ENCODE peak calls at places on chromosome 14, in five cellular contexts. Z is AG09319, P is WERI-Rb-1, C is psoas muscle, Q is ascending aorta. S is an unnamed sample.

GRCh38 chr14:44955528-44955927 is 6.2 kb downstream of the KLHL28 start:
- DNase-seq in Z (no peak), P (no peak), C (no peak), Q (no peak), S (no peak)

GRCh38 chr14:85554106-85554505 is 24.2 kb downstream of the FLRT2 start:
- DNase-seq in Z (no peak), P (no peak), C (no peak), Q (no peak), S (no peak)

GRCh38 chr14:71354801-71355200 is 447.5 kb downstream of the PCNX1 start:
- DNase-seq in Z (no peak), P (no peak), C (no peak), Q (no peak), S (no peak)

GRCh38 chr14:92490239-92490959 is 23.2 kb upstream of the RIN3 start:
- DNase-seq in Z (no peak), P (no peak), C (no peak), Q (no peak), S (no peak)

GRCh38 chr14:76104802-76105355 is 46.8 kb upstream of the GPATCH2L start:
- DNase-seq in Z (no peak), P (peak), C (no peak), Q (no peak), S (no peak)

GRCh38 chr14:91418387-91419043 is 895 bp upstream of the CCDC88C start:
- DNase-seq in Z (no peak), P (peak), C (peak), Q (no peak), S (peak)

GRCh38 chr14:92677087-92677668 is 71.2 kb downstream of the LGMN start:
- DNase-seq in Z (no peak), P (no peak), C (no peak), Q (no peak), S (no peak)

GRCh38 chr14:23061995-23062394 is 4.7 kb upstream of the CDH24 start:
- DNase-seq in Z (peak), P (no peak), C (peak), Q (no peak), S (no peak)

GRCh38 chr14:22848391-22849164 is 12.2 kb downstream of the MMP14 start:
- DNase-seq in Z (peak), P (no peak), C (peak), Q (no peak), S (peak)

GRCh38 chr14:30656190-30656632 is 34.1 kb downstream of the SCFD1 start:
- DNase-seq in Z (no peak), P (peak), C (no peak), Q (no peak), S (peak)

GRCh38 chr14:33776871-33777270 is 174.0 kb downstream of the EGLN3 start:
- DNase-seq in Z (no peak), P (no peak), C (no peak), Q (no peak), S (no peak)

GRCh38 chr14:54782803-54783659 is 119.6 kb downstream of the GCH1 start:
- DNase-seq in Z (no peak), P (peak), C (no peak), Q (no peak), S (peak)

GRCh38 chr14:100589760-100590469 is 2.7 kb upstream of the BEGAIN start:
- DNase-seq in Z (no peak), P (no peak), C (peak), Q (no peak), S (no peak)

GRCh38 chr14:66104486-66104885 is 381.7 kb upstream of the CCDC196 start:
- DNase-seq in Z (no peak), P (peak), C (no peak), Q (no peak), S (peak)

GRCh38 chr14:64952598-64953309 is 10.2 kb upstream of the GPX2 start:
- DNase-seq in Z (no peak), P (no peak), C (no peak), Q (no peak), S (no peak)

GRCh38 chr14:90783344-90783743 is 32.9 kb downstream of the TTC7B start:
- DNase-seq in Z (no peak), P (no peak), C (no peak), Q (no peak), S (no peak)

GRCh38 chr14:24260780-24261157 is 2.2 kb downstream of the TGM1 start:
- DNase-seq in Z (no peak), P (no peak), C (no peak), Q (no peak), S (no peak)

GRCh38 chr14:91398192-91398591 is 19.4 kb downstream of the CCDC88C start:
- DNase-seq in Z (no peak), P (no peak), C (no peak), Q (no peak), S (no peak)

GRCh38 chr14:23302290-23303225 is at the start of gene PPP1R3E:
- DNase-seq in Z (no peak), P (peak), C (peak), Q (peak), S (peak)

GRCh38 chr14:53214384-53214783 is 61.3 kb upstream of the DDHD1 start:
- DNase-seq in Z (no peak), P (no peak), C (no peak), Q (no peak), S (peak)

GRCh38 chr14:96806836-96807235 is 9.7 kb downstream of the VRK1 start:
- DNase-seq in Z (no peak), P (no peak), C (no peak), Q (no peak), S (no peak)

GRCh38 chr14:55579724-55580400 is at the start of gene KTN1:
- DNase-seq in Z (peak), P (peak), C (peak), Q (peak), S (peak)

GRCh38 chr14:71692496-71692895 is 239.7 kb upstream of the RGS6 start:
- DNase-seq in Z (no peak), P (no peak), C (no peak), Q (no peak), S (no peak)

GRCh38 chr14:93013368-93013719 is 90.4 kb downstream of the CHGA start:
- DNase-seq in Z (no peak), P (no peak), C (no peak), Q (no peak), S (no peak)

GRCh38 chr14:23068792-23069412 is 11.6 kb upstream of the CDH24 start:
- DNase-seq in Z (peak), P (peak), C (peak), Q (no peak), S (peak)

GRCh38 chr14:26281280-26281998 is 316.4 kb downstream of the NOVA1 start:
- DNase-seq in Z (peak), P (no peak), C (no peak), Q (no peak), S (no peak)

GRCh38 chr14:61930101-61930857 is 168.1 kb downstream of the SNAPC1 start:
- DNase-seq in Z (no peak), P (peak), C (no peak), Q (no peak), S (no peak)

GRCh38 chr14:74955229-74955999 is at the start of gene PGF:
- DNase-seq in Z (no peak), P (peak), C (peak), Q (no peak), S (peak)

GRCh38 chr14:36773558-36773957 is 111.9 kb downstream of the PAX9 start:
- DNase-seq in Z (no peak), P (no peak), C (no peak), Q (no peak), S (no peak)

GRCh38 chr14:39704581-39704980 is 272.3 kb upstream of the FBXO33 start:
- DNase-seq in Z (no peak), P (no peak), C (no peak), Q (no peak), S (no peak)

GRCh38 chr14:106845286-106846087 is 1319.1 kb downstream of the TMEM121 start:
- DNase-seq in Z (no peak), P (peak), C (no peak), Q (no peak), S (no peak)

GRCh38 chr14:79834856-79835255 is 376.4 kb downstream of the DIO2 start:
- DNase-seq in Z (no peak), P (no peak), C (no peak), Q (no peak), S (no peak)

GRCh38 chr14:33805593-33805992 is 145.3 kb downstream of the EGLN3 start:
- DNase-seq in Z (no peak), P (no peak), C (no peak), Q (no peak), S (no peak)

GRCh38 chr14:96255501-96256366 is at the start of gene BDKRB1:
- DNase-seq in Z (peak), P (no peak), C (no peak), Q (no peak), S (no peak)

GRCh38 chr14:24366664-24367505 is 1.1 kb upstream of the NFATC4 start:
- DNase-seq in Z (peak), P (peak), C (peak), Q (peak), S (peak)

GRCh38 chr14:105830171-105830570 is 303.8 kb downstream of the TMEM121 start:
- DNase-seq in Z (no peak), P (no peak), C (no peak), Q (no peak), S (no peak)

DNA sequence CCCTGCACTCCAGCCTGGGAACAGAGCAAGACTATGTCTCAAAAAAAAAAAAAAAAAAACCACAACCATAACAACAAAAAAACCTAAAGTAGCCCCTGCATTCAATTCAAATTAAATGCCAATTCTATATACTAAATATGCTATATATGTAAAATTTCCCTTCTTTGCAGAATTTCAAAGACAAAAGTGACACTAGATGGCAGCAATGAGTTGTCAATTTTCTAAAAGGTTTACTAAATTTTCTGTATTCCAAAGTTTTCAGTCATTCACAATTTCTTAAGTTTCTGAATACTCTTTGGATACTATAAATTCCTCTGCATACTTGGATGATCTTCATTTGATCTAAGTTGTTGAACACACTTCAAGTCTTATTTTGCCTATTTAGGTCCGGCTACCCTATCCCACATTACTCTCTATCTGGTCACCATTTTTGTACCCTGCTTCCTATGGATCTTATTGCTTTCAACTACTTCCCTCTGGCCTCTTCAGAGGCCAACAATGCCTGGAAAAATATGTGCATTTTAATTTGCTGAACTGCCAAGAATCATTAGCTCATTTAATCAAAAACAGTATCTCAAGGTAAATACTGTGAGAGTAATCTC is 27.9 kb downstream of the HNRNPC start:
- DNase-seq in Z (no peak), P (no peak), C (no peak), Q (no peak), S (no peak)
- TF ChIP-seq CTCF in Z (peak), P (no peak), C (peak), Q (peak), S (peak)

DNA sequence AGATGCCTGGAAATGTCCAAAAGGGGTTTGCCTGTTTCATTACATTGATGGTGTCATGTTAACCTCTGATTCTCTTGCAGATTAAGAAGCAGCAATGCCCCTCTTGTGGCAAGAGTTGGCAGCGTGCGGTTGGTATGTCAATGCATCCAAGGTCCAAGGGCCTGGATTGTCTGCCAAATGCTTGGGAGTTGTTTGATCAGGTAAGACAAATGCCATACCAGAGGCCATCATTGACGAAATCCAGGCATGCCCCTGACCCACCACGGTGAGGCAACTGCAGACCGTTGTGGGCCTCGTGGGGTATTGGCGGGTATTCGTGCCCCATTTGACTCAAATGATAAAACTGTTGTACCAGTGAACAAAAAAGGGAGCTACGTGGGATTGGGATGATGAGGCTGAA is 11.4 kb upstream of the RNASE12 start:
- DNase-seq in Z (no peak), P (no peak), C (no peak), Q (no peak), S (no peak)
- TF ChIP-seq CTCF in Z (no peak), P (no peak), C (no peak), Q (no peak), S (no peak)

GRCh38 chr14:69664190-69664742 is 52.9 kb downstream of the SUSD6 start:
- DNase-seq in Z (no peak), P (no peak), C (no peak), Q (no peak), S (no peak)
- TF ChIP-seq CTCF in Z (no peak), P (no peak), C (no peak), Q (no peak), S (no peak)

GRCh38 chr14:99351166-99352007 is 79.4 kb upstream of the BCL11B start:
- DNase-seq in Z (no peak), P (no peak), C (no peak), Q (no peak), S (no peak)
- TF ChIP-seq CTCF in Z (no peak), P (no peak), C (no peak), Q (no peak), S (no peak)

GRCh38 chr14:32458720-32459119 is 129.6 kb downstream of the AKAP6 start:
- DNase-seq in Z (no peak), P (no peak), C (no peak), Q (no peak), S (no peak)
- TF ChIP-seq CTCF in Z (no peak), P (no peak), C (no peak), Q (no peak), S (no peak)

DNA sequence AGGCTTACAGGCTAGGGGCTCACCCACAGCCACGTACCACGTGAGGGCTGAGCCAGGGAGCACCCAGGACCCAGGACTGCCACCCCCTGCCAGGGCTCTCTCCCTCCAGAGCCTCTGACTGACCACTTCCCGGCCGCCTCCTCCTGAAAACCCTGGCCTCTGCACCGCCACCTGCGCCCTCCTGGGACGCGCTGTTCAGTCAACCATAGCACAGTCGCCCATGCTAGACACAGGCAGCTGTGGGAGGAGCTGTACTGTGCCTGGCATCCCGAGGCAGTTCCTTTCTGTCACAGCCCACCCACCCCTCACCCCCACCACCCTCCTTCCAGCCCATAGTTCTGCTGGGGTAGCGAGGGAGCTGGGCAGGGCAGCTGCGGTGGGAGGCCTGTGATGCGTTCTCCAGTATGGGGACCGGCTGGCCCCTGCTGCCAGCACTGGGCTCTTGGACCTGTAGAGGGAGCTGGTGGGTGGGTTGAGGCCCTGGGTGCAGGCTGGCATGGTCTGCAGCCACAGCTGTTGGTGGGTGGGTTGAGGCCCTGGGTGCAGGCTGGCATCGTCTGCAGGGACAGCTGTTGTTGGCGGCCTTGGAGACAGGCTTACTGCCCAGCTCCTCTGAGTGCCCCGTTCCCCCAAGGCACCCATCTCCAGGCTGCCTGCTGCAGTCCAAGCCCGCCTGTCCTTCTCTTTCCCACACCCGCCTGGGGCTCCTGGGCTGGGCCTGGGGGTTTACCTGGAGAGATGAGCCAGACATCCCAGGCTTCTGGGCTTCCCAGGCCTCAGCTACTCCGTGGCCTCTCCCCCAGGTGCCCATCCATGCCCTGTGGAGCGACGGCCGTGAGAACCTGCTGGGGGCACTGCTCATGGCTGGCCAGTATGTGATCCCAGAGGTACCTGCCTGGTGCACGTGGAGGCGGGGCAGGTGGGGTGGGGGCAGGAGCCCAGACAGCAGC is 11.5 kb downstream of the ASPG start:
- DNase-seq in Z (no peak), P (no peak), C (peak), Q (no peak), S (peak)
- TF ChIP-seq CTCF in Z (no peak), P (peak), C (no peak), Q (no peak), S (peak)

GRCh38 chr14:59630281-59630963 is 53.8 kb upstream of the CCDC175 start:
- DNase-seq in Z (no peak), P (peak), C (no peak), Q (no peak), S (peak)

GRCh38 chr14:59634617-59635016 is 58.0 kb upstream of the CCDC175 start:
- DNase-seq in Z (no peak), P (no peak), C (no peak), Q (no peak), S (no peak)

GRCh38 chr14:59632381-59632780 is 55.8 kb upstream of the CCDC175 start:
- DNase-seq in Z (no peak), P (peak), C (no peak), Q (no peak), S (peak)

GRCh38 chr14:59629384-59630158 is 53.0 kb upstream of the CCDC175 start:
- DNase-seq in Z (no peak), P (no peak), C (no peak), Q (no peak), S (no peak)

GRCh38 chr14:59631237-59631636 is 54.6 kb upstream of the CCDC175 start:
- DNase-seq in Z (no peak), P (peak), C (no peak), Q (no peak), S (peak)
- TF ChIP-seq CTCF in Z (no peak), P (peak), C (no peak), Q (peak), S (peak)